ENCODE peak calls at places on chromosomes 6 and 20, in five cellular contexts. G is adrenal gland, J is neural progenitor cell, D is psoas muscle, X is kidney. W is an unnamed sample.
A peak's percentile ranks its signal among the peaks of the same experiment; 100 is the strongest.

GRCh38 chr6:100464910-100465700 is at the start of gene SIM1:
- DNase-seq in X (peak; percentile 97), D (peak; percentile 95), J (peak; percentile 96), G (no peak), W (no peak)

GRCh38 chr20:7137395-7138151 is 370.1 kb downstream of the BMP2 start:
- DNase-seq in J (no peak), G (no peak), D (no peak), X (no peak), W (no peak)

GRCh38 chr20:1860446-1860845 is 34.8 kb upstream of the SIRPA start:
- DNase-seq in D (no peak), G (no peak), J (peak; percentile 32), X (no peak), W (no peak)

GRCh38 chr6:40922281-40922680 is 116.7 kb downstream of the UNC5CL start:
- DNase-seq in G (no peak), J (no peak), D (no peak), X (no peak), W (no peak)

GRCh38 chr20:10125757-10126156 is 91.0 kb downstream of the ANKEF1 start:
- DNase-seq in J (no peak), G (no peak), D (no peak), X (no peak), W (no peak)

GRCh38 chr6:44696099-44696498 is 308.6 kb downstream of the CDC5L start:
- DNase-seq in J (no peak), D (no peak), X (no peak), G (no peak), W (no peak)

GRCh38 chr6:166877906-166878305 is 78.4 kb downstream of the RNASET2 start:
- DNase-seq in X (no peak), J (no peak), G (no peak), D (no peak), W (no peak)

GRCh38 chr20:50701055-50701963 is 10.0 kb upstream of the RIPOR3 start:
- DNase-seq in D (no peak), G (no peak), J (no peak), X (no peak), W (no peak)

GRCh38 chr6:56954389-56955170 is at the start of gene BEND6:
- DNase-seq in D (peak; percentile 69), X (peak; percentile 80), G (peak; percentile 61), J (peak; percentile 86), W (peak; percentile 47)

GRCh38 chr6:149026530-149026942 is 279.7 kb downstream of the UST start:
- DNase-seq in X (no peak), J (peak; percentile 80), D (no peak), G (no peak), W (no peak)

GRCh38 chr6:168035661-168036616 is 38.5 kb downstream of the KIF25 start:
- DNase-seq in X (no peak), J (peak; percentile 25), D (no peak), G (peak; percentile 40), W (no peak)

GRCh38 chr20:63652192-63652980 is 838 bp downstream of the STMN3 start:
- DNase-seq in D (peak; percentile 65), J (peak; percentile 67), X (peak; percentile 89), G (no peak), W (no peak)

GRCh38 chr20:53954734-53955658 is 115.4 kb downstream of the BCAS1 start:
- DNase-seq in D (no peak), J (no peak), G (no peak), X (no peak), W (no peak)

GRCh38 chr20:20932156-20932555 is 174.0 kb downstream of the LINC00237 start:
- DNase-seq in X (no peak), G (no peak), J (no peak), D (no peak), W (no peak)

GRCh38 chr6:25369043-25369442 is 89.9 kb downstream of the CARMIL1 start:
- DNase-seq in D (no peak), G (no peak), J (no peak), X (no peak), W (no peak)

GRCh38 chr6:55866110-55866509 is 9.3 kb downstream of the BMP5 start:
- DNase-seq in G (no peak), J (no peak), D (no peak), X (no peak), W (no peak)

GRCh38 chr6:16816891-16817290 is 55.6 kb upstream of the ATXN1 start:
- DNase-seq in D (no peak), J (no peak), X (no peak), G (no peak), W (no peak)

GRCh38 chr6:9611016-9611415 is 803.9 kb downstream of the TFAP2A start:
- DNase-seq in X (no peak), J (no peak), G (no peak), D (no peak), W (no peak)

GRCh38 chr6:31676904-31677303 is 4.0 kb downstream of the LY6G5C start:
- DNase-seq in D (no peak), J (no peak), G (no peak), X (no peak), W (no peak)

GRCh38 chr20:22586645-22587310 is 2.4 kb upstream of the FOXA2 start:
- DNase-seq in J (peak; percentile 84), D (peak; percentile 65), G (no peak), X (no peak), W (peak; percentile 89)

GRCh38 chr20:44688053-44688625 is 27.0 kb upstream of the CCN5 start:
- DNase-seq in X (no peak), D (no peak), G (no peak), J (no peak), W (no peak)

GRCh38 chr6:132816665-132817064 is 2.3 kb downstream of the RPS12 start:
- DNase-seq in G (no peak), X (no peak), J (no peak), D (no peak), W (no peak)

GRCh38 chr6:33317418-33317667 is 201 bp downstream of the ZBTB22 start:
- DNase-seq in G (peak; percentile 74), J (no peak), D (no peak), X (no peak), W (no peak)

GRCh38 chr6:116444092-116444491 is 17.1 kb upstream of the CALHM6 start:
- DNase-seq in D (no peak), J (peak; percentile 24), X (no peak), G (no peak), W (no peak)

GRCh38 chr6:111576302-111576701 is 29.4 kb downstream of the TRAF3IP2 start:
- DNase-seq in D (no peak), J (no peak), G (no peak), X (no peak), W (no peak)

GRCh38 chr6:27478141-27478705 is 5.3 kb upstream of the ZNF184 start:
- DNase-seq in G (no peak), J (no peak), X (no peak), D (no peak), W (no peak)

GRCh38 chr6:112337209-112337638 is 9.9 kb upstream of the RFPL4B start:
- DNase-seq in X (no peak), J (peak; percentile 88), D (peak; percentile 60), G (peak; percentile 76), W (no peak)

GRCh38 chr6:163179061-163179460 is 235.5 kb upstream of the QKI start:
- DNase-seq in X (no peak), G (no peak), D (no peak), J (no peak), W (no peak)

GRCh38 chr6:43771858-43772570 is 2.0 kb downstream of the VEGFA start:
- DNase-seq in X (peak; percentile 90), D (peak; percentile 92), G (peak; percentile 85), J (peak; percentile 73), W (peak; percentile 73)

GRCh38 chr6:139763468-139764214 is 389.2 kb upstream of the CITED2 start:
- DNase-seq in J (no peak), D (no peak), G (no peak), X (no peak), W (no peak)

GRCh38 chr6:137102851-137103492 is 58.2 kb upstream of the IL20RA start:
- DNase-seq in D (no peak), G (no peak), J (no peak), X (no peak), W (no peak)

GRCh38 chr6:129853996-129854711 is 7.0 kb downstream of the TMEM244 start:
- DNase-seq in X (no peak), J (no peak), G (no peak), D (no peak), W (no peak)

GRCh38 chr6:52407467-52407866 is 12.7 kb upstream of the EFHC1 start:
- DNase-seq in J (peak; percentile 77), D (no peak), G (no peak), X (no peak), W (no peak)

GRCh38 chr20:35200255-35200654 is 26.2 kb upstream of the MMP24 start:
- DNase-seq in X (no peak), J (no peak), G (no peak), D (no peak), W (no peak)

GRCh38 chr20:19249515-19249914 is 37.1 kb downstream of the SLC24A3 start:
- DNase-seq in G (no peak), J (no peak), X (no peak), D (no peak), W (no peak)

GRCh38 chr20:9068232-9068781 is 580 bp upstream of the PLCB4 start:
- DNase-seq in X (peak; percentile 78), J (peak; percentile 89), D (peak; percentile 56), G (no peak), W (no peak)

GRCh38 chr6:30724906-30725667 is 4.9 kb downstream of the TUBB start:
- DNase-seq in G (no peak), J (no peak), D (no peak), X (peak; percentile 2), W (no peak)

GRCh38 chr6:139515511-139515910 is 141.1 kb upstream of the CITED2 start:
- DNase-seq in D (no peak), G (no peak), X (no peak), J (no peak), W (no peak)

GRCh38 chr6:37704923-37705238 is 7.2 kb upstream of the MDGA1 start:
- DNase-seq in G (no peak), D (no peak), X (no peak), J (no peak), W (no peak)
- H3K27ac ChIP-seq in G (no peak overlapping the region), D (peak overlapping the region; percentile 19), X (no peak overlapping the region), J (peak overlapping the region; percentile 69), W (peak overlapping the region; percentile 37)

GRCh38 chr20:4519530-4519929 is 202.2 kb upstream of the PRND start:
- DNase-seq in D (no peak), G (no peak), J (peak; percentile 57), X (no peak), W (no peak)
- TF ChIP-seq CTCF in D (no peak), G (no peak), J (peak; percentile 71), X (no peak), W (peak; percentile 46)

GRCh38 chr6:2712102-2712501 is 38.6 kb downstream of the MYLK4 start:
- DNase-seq in X (no peak), D (peak; percentile 71), J (no peak), G (no peak), W (no peak)

GRCh38 chr6:2715737-2716136 is 35.0 kb downstream of the MYLK4 start:
- DNase-seq in G (no peak), D (no peak), J (no peak), X (no peak), W (no peak)

GRCh38 chr6:2716926-2717700 is 33.6 kb downstream of the MYLK4 start:
- DNase-seq in X (no peak), J (no peak), D (no peak), G (no peak), W (no peak)

GRCh38 chr6:2713473-2714358 is 37.0 kb downstream of the MYLK4 start:
- DNase-seq in D (peak; percentile 71), G (no peak), X (no peak), J (no peak), W (no peak)

GRCh38 chr6:2714359-2714895 is 36.3 kb downstream of the MYLK4 start:
- DNase-seq in X (no peak), G (peak; percentile 86), J (no peak), D (no peak), W (no peak)
- H3K27ac ChIP-seq in X (no peak overlapping the region), G (peak overlapping the region; percentile 20), J (no peak overlapping the region), D (peak overlapping the region; percentile 81), W (no peak overlapping the region)

GRCh38 chr20:17721802-17722486 is 22.2 kb downstream of the BANF2 start:
- DNase-seq in D (no peak), G (no peak), X (no peak), J (no peak), W (no peak)
- TF ChIP-seq CTCF in D (no peak), G (no peak), X (no peak), J (no peak), W (no peak)

W was measured in left lung.